ENCODE peak calls at places on chromosomes 3 and 15, in six cellular contexts. One of them, this sample, is unnamed.

GRCh38 chr15:78761020-78761419 is 50.2 kb downstream of the ADAMTS7 start:
- DNase-seq in ovary: peak
- DNase-seq in A549: no peak
- DNase-seq in IMR-90: no peak
- DNase-seq in heart left ventricle: peak
- DNase-seq in prostate gland: no peak
- DNase-seq in this sample: peak

GRCh38 chr15:63050737-63051700 is 8.5 kb downstream of the TPM1 start:
- DNase-seq in ovary: no peak
- DNase-seq in A549: no peak
- DNase-seq in IMR-90: peak
- DNase-seq in heart left ventricle: no peak
- DNase-seq in prostate gland: no peak
- DNase-seq in this sample: no peak

GRCh38 chr3:119913021-119913420 is 131.1 kb downstream of the NR1I2 start:
- DNase-seq in ovary: no peak
- DNase-seq in A549: no peak
- DNase-seq in IMR-90: peak
- DNase-seq in heart left ventricle: no peak
- DNase-seq in prostate gland: no peak
- DNase-seq in this sample: no peak

GRCh38 chr15:57950381-57950946 is 115.0 kb downstream of the ALDH1A2 start:
- DNase-seq in ovary: no peak
- DNase-seq in A549: no peak
- DNase-seq in IMR-90: no peak
- DNase-seq in heart left ventricle: no peak
- DNase-seq in prostate gland: no peak
- DNase-seq in this sample: no peak

GRCh38 chr15:78979456-78980320 is 34.8 kb upstream of the CTSH start:
- DNase-seq in ovary: peak
- DNase-seq in A549: peak
- DNase-seq in IMR-90: peak
- DNase-seq in heart left ventricle: peak
- DNase-seq in prostate gland: peak
- DNase-seq in this sample: no peak

GRCh38 chr15:70033529-70034140 is 64.1 kb downstream of the TLE3 start:
- DNase-seq in ovary: no peak
- DNase-seq in A549: no peak
- DNase-seq in IMR-90: peak
- DNase-seq in heart left ventricle: no peak
- DNase-seq in prostate gland: no peak
- DNase-seq in this sample: no peak

GRCh38 chr15:59247364-59247763 is 40.7 kb downstream of the LDHAL6B start:
- DNase-seq in ovary: peak
- DNase-seq in A549: peak
- DNase-seq in IMR-90: peak
- DNase-seq in heart left ventricle: peak
- DNase-seq in prostate gland: peak
- DNase-seq in this sample: peak

GRCh38 chr15:70526221-70526973 is 237.0 kb downstream of the UACA start:
- DNase-seq in ovary: no peak
- DNase-seq in A549: peak
- DNase-seq in IMR-90: peak
- DNase-seq in heart left ventricle: no peak
- DNase-seq in prostate gland: peak
- DNase-seq in this sample: peak

GRCh38 chr15:77415450-77416448 is 4.2 kb downstream of the PEAK1 start:
- DNase-seq in ovary: no peak
- DNase-seq in A549: no peak
- DNase-seq in IMR-90: peak
- DNase-seq in heart left ventricle: no peak
- DNase-seq in prostate gland: no peak
- DNase-seq in this sample: peak

GRCh38 chr3:138690036-138690435 is 81.5 kb downstream of the FAIM start:
- DNase-seq in ovary: no peak
- DNase-seq in A549: no peak
- DNase-seq in IMR-90: no peak
- DNase-seq in heart left ventricle: no peak
- DNase-seq in prostate gland: no peak
- DNase-seq in this sample: no peak

GRCh38 chr3:43006825-43007224 is 27.7 kb downstream of the GASK1A start:
- DNase-seq in ovary: no peak
- DNase-seq in A549: no peak
- DNase-seq in IMR-90: no peak
- DNase-seq in heart left ventricle: no peak
- DNase-seq in prostate gland: no peak
- DNase-seq in this sample: no peak

GRCh38 chr3:149848238-149848637 is 35.2 kb downstream of the RNF13 start:
- DNase-seq in ovary: no peak
- DNase-seq in A549: no peak
- DNase-seq in IMR-90: no peak
- DNase-seq in heart left ventricle: no peak
- DNase-seq in prostate gland: no peak
- DNase-seq in this sample: no peak

GRCh38 chr15:70098461-70099166 is 897 bp upstream of the TLE3 start:
- DNase-seq in ovary: peak
- DNase-seq in A549: peak
- DNase-seq in IMR-90: no peak
- DNase-seq in heart left ventricle: peak
- DNase-seq in prostate gland: no peak
- DNase-seq in this sample: no peak

GRCh38 chr3:62131620-62132019 is 241.7 kb downstream of the FEZF2 start:
- DNase-seq in ovary: no peak
- DNase-seq in A549: no peak
- DNase-seq in IMR-90: peak
- DNase-seq in heart left ventricle: no peak
- DNase-seq in prostate gland: no peak
- DNase-seq in this sample: no peak

GRCh38 chr3:169348981-169349942 is 314.2 kb downstream of the MECOM start:
- DNase-seq in ovary: no peak
- DNase-seq in A549: no peak
- DNase-seq in IMR-90: peak
- DNase-seq in heart left ventricle: no peak
- DNase-seq in prostate gland: no peak
- DNase-seq in this sample: no peak

GRCh38 chr3:105304487-105304886 is 62.2 kb upstream of the ALCAM start:
- DNase-seq in ovary: no peak
- DNase-seq in A549: no peak
- DNase-seq in IMR-90: peak
- DNase-seq in heart left ventricle: no peak
- DNase-seq in prostate gland: no peak
- DNase-seq in this sample: no peak

GRCh38 chr15:25849431-25849921 is 13.7 kb downstream of the ATP10A start:
- DNase-seq in ovary: peak
- DNase-seq in A549: no peak
- DNase-seq in IMR-90: peak
- DNase-seq in heart left ventricle: no peak
- DNase-seq in prostate gland: no peak
- DNase-seq in this sample: peak

GRCh38 chr3:37375184-37376120 is 201.1 kb upstream of the LRRFIP2 start:
- DNase-seq in ovary: no peak
- DNase-seq in A549: no peak
- DNase-seq in IMR-90: no peak
- DNase-seq in heart left ventricle: no peak
- DNase-seq in prostate gland: no peak
- DNase-seq in this sample: no peak

GRCh38 chr3:136194409-136195257 is 1.5 kb downstream of the MSL2 start:
- DNase-seq in ovary: peak
- DNase-seq in A549: no peak
- DNase-seq in IMR-90: peak
- DNase-seq in heart left ventricle: no peak
- DNase-seq in prostate gland: peak
- DNase-seq in this sample: peak

GRCh38 chr15:64162478-64162868 is 349 bp downstream of the PPIB start:
- DNase-seq in ovary: no peak
- DNase-seq in A549: peak
- DNase-seq in IMR-90: no peak
- DNase-seq in heart left ventricle: no peak
- DNase-seq in prostate gland: no peak
- DNase-seq in this sample: no peak

GRCh38 chr15:64162869-64163661 is at the start of gene PPIB:
- DNase-seq in ovary: peak
- DNase-seq in A549: peak
- DNase-seq in IMR-90: peak
- DNase-seq in heart left ventricle: peak
- DNase-seq in prostate gland: peak
- DNase-seq in this sample: peak

GRCh38 chr15:64164436-64164835 is 1.6 kb upstream of the PPIB start:
- DNase-seq in ovary: no peak
- DNase-seq in A549: no peak
- DNase-seq in IMR-90: no peak
- DNase-seq in heart left ventricle: no peak
- DNase-seq in prostate gland: no peak
- DNase-seq in this sample: peak

GRCh38 chr15:64163662-64164362 is 990 bp upstream of the PPIB start:
- DNase-seq in ovary: no peak
- DNase-seq in A549: no peak
- DNase-seq in IMR-90: no peak
- DNase-seq in heart left ventricle: no peak
- DNase-seq in prostate gland: no peak
- DNase-seq in this sample: no peak

DNA sequence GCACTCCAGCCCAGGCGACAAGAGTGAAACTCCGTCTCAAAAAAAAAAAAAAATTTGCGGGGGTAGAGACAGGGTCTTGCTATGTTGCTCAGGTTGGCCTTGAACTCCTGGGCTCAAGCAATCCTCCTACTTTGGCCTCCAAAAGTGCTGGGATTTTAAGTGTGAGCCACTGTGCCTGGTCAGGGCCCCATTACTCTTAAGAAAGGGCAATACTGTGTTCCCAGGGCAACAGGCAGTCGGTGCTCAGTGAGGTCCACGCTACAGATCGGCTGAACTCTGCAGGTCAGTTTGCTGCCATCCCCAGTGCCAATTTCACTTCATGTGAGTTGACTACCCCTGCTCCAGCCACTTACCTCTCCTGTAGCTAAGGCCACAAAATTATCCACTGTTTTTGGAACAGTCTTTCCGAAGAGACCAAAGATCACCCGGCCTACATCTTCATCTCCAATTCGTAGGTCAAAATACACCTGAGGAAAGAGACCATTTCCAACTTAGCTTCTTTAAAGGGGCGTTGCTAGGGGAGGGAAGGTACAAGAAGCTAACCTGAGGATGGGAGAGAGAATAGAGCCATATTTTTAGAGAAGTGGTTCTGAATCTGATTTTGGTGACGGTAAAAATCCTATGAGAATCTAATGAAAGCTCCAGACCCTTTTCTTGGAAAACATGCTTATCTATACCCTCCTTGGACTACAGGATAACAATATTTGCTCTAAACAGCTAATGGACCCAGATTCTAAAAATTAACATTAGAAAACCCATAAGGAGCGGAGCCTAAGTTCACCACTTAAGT is 939 bp downstream of the PPIB start:
- DNase-seq in ovary: no peak
- DNase-seq in A549: no peak
- DNase-seq in IMR-90: no peak
- DNase-seq in heart left ventricle: no peak
- DNase-seq in prostate gland: no peak
- DNase-seq in this sample: peak
- H3K4me3 ChIP-seq in ovary: peak
- H3K4me3 ChIP-seq in A549: peak
- H3K4me3 ChIP-seq in IMR-90: peak
- H3K4me3 ChIP-seq in heart left ventricle: peak
- H3K4me3 ChIP-seq in prostate gland: peak
- H3K4me3 ChIP-seq in this sample: peak

GRCh38 chr15:75578948-75579908 is at the start of gene PTPN9:
- DNase-seq in ovary: peak
- DNase-seq in A549: peak
- DNase-seq in IMR-90: peak
- DNase-seq in heart left ventricle: peak
- DNase-seq in prostate gland: peak
- DNase-seq in this sample: peak
- TF ChIP-seq POLR2A in ovary: peak
- TF ChIP-seq POLR2A in A549: peak
- TF ChIP-seq POLR2A in IMR-90: peak
- TF ChIP-seq POLR2A in heart left ventricle: no peak
- TF ChIP-seq POLR2A in prostate gland: peak
- TF ChIP-seq POLR2A in this sample: no peak

GRCh38 chr3:39150170-39150802 is 3.1 kb downstream of the CSRNP1 start:
- DNase-seq in ovary: peak
- DNase-seq in A549: no peak
- DNase-seq in IMR-90: no peak
- DNase-seq in heart left ventricle: no peak
- DNase-seq in prostate gland: no peak
- DNase-seq in this sample: peak
- TF ChIP-seq CTCF in ovary: no peak
- TF ChIP-seq CTCF in A549: no peak
- TF ChIP-seq CTCF in IMR-90: no peak
- TF ChIP-seq CTCF in heart left ventricle: no peak
- TF ChIP-seq CTCF in prostate gland: peak
- TF ChIP-seq CTCF in this sample: no peak

GRCh38 chr15:39585394-39585841 is 4.5 kb downstream of the THBS1 start:
- DNase-seq in ovary: no peak
- DNase-seq in A549: no peak
- DNase-seq in IMR-90: peak
- DNase-seq in heart left ventricle: no peak
- DNase-seq in prostate gland: no peak
- DNase-seq in this sample: no peak

GRCh38 chr15:39584266-39584659 is 3.4 kb downstream of the THBS1 start:
- DNase-seq in ovary: no peak
- DNase-seq in A549: no peak
- DNase-seq in IMR-90: no peak
- DNase-seq in heart left ventricle: no peak
- DNase-seq in prostate gland: no peak
- DNase-seq in this sample: no peak

GRCh38 chr15:39585871-39586301 is 5.0 kb downstream of the THBS1 start:
- DNase-seq in ovary: no peak
- DNase-seq in A549: no peak
- DNase-seq in IMR-90: no peak
- DNase-seq in heart left ventricle: no peak
- DNase-seq in prostate gland: no peak
- DNase-seq in this sample: no peak

GRCh38 chr15:39583586-39584265 is 2.8 kb downstream of the THBS1 start:
- DNase-seq in ovary: peak
- DNase-seq in A549: peak
- DNase-seq in IMR-90: peak
- DNase-seq in heart left ventricle: no peak
- DNase-seq in prostate gland: no peak
- DNase-seq in this sample: no peak

DNA sequence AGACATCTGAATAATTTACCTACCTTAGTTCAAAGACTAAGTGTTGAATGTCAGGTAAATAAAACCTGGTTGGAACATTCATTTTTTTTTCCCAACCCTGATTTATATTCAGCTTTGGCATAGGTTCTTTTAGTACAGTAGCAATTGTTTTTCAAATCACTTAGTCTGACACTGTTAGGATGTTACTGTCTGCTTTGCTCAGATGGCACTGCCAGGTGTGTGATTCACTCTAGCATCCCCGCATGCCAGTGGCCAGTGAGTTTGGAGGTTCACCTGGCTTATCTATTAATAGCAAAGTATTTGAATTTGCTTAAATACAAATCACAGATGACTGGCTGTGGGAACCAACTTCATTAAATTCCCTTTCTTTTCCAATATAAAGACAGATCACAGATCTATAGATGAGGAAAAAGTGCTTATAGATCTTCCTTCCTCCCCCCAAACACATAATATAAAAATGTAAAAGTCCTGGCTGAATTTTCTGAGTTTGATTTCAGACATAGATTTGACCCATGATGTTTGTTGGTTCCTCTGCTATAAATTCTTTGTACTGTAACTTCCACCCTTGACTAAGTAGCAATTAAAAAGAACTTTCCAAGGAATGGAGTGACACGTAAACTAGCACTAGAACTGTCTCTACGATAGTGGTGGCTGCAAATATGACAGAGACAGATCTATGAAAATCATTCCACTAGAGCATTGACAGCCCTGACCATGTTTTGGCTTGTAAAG is 3.9 kb downstream of the THBS1 start:
- DNase-seq in ovary: no peak
- DNase-seq in A549: no peak
- DNase-seq in IMR-90: peak
- DNase-seq in heart left ventricle: no peak
- DNase-seq in prostate gland: no peak
- DNase-seq in this sample: no peak
- H3K4me3 ChIP-seq in ovary: peak
- H3K4me3 ChIP-seq in A549: no peak
- H3K4me3 ChIP-seq in IMR-90: peak
- H3K4me3 ChIP-seq in heart left ventricle: peak
- H3K4me3 ChIP-seq in prostate gland: no peak
- H3K4me3 ChIP-seq in this sample: no peak